ENCODE peak calls at places on chromosomes 1 and 21, in seven cellular contexts. One of them, this sample, is unnamed.
A peak's percentile ranks its signal among the peaks of the same experiment; 100 is the strongest.

GRCh38 chr1:168465942-168466702 is 77.7 kb downstream of the XCL2 start:
- DNase-seq in stimulated activated CD4-positive, alpha-beta T cell treated with anti-CD3 and anti-CD28 coated beads, Interleukin-12 subunit alpha, Interleukin-12 subunit beta, amount 100 ng/mL, for 4 hours: peak; percentile 17
- DNase-seq in LHCN-M2: peak; percentile 88
- DNase-seq in AG04450: peak; percentile 3
- DNase-seq in non-pigmented ciliary epithelial cell: no peak
- DNase-seq in cardiac muscle cell: peak; percentile 78
- DNase-seq in fibroblast of lung: peak; percentile 36
- DNase-seq in this sample: peak; percentile 92

GRCh38 chr1:1544544-1544943 is 4.1 kb upstream of the TMEM240 start:
- DNase-seq in stimulated activated CD4-positive, alpha-beta T cell treated with anti-CD3 and anti-CD28 coated beads, Interleukin-12 subunit alpha, Interleukin-12 subunit beta, amount 100 ng/mL, for 4 hours: no peak
- DNase-seq in LHCN-M2: no peak
- DNase-seq in AG04450: no peak
- DNase-seq in non-pigmented ciliary epithelial cell: no peak
- DNase-seq in cardiac muscle cell: no peak
- DNase-seq in fibroblast of lung: no peak
- DNase-seq in this sample: no peak

GRCh38 chr21:33801424-33802405 is 113.9 kb downstream of the ATP5PO start:
- DNase-seq in stimulated activated CD4-positive, alpha-beta T cell treated with anti-CD3 and anti-CD28 coated beads, Interleukin-12 subunit alpha, Interleukin-12 subunit beta, amount 100 ng/mL, for 4 hours: no peak
- DNase-seq in LHCN-M2: peak; percentile 91
- DNase-seq in AG04450: peak; percentile 23
- DNase-seq in non-pigmented ciliary epithelial cell: peak; percentile 44
- DNase-seq in cardiac muscle cell: peak; percentile 36
- DNase-seq in fibroblast of lung: peak; percentile 43
- DNase-seq in this sample: peak; percentile 89

GRCh38 chr1:66317156-66317543 is 216.8 kb upstream of the SGIP1 start:
- DNase-seq in stimulated activated CD4-positive, alpha-beta T cell treated with anti-CD3 and anti-CD28 coated beads, Interleukin-12 subunit alpha, Interleukin-12 subunit beta, amount 100 ng/mL, for 4 hours: no peak
- DNase-seq in LHCN-M2: no peak
- DNase-seq in AG04450: no peak
- DNase-seq in non-pigmented ciliary epithelial cell: no peak
- DNase-seq in cardiac muscle cell: no peak
- DNase-seq in fibroblast of lung: no peak
- DNase-seq in this sample: no peak

GRCh38 chr1:17007121-17007520 is 4.6 kb downstream of the ATP13A2 start:
- DNase-seq in stimulated activated CD4-positive, alpha-beta T cell treated with anti-CD3 and anti-CD28 coated beads, Interleukin-12 subunit alpha, Interleukin-12 subunit beta, amount 100 ng/mL, for 4 hours: no peak
- DNase-seq in LHCN-M2: no peak
- DNase-seq in AG04450: no peak
- DNase-seq in non-pigmented ciliary epithelial cell: no peak
- DNase-seq in cardiac muscle cell: no peak
- DNase-seq in fibroblast of lung: no peak
- DNase-seq in this sample: no peak

GRCh38 chr1:9186082-9186859 is 48.3 kb upstream of the H6PD start:
- DNase-seq in stimulated activated CD4-positive, alpha-beta T cell treated with anti-CD3 and anti-CD28 coated beads, Interleukin-12 subunit alpha, Interleukin-12 subunit beta, amount 100 ng/mL, for 4 hours: no peak
- DNase-seq in LHCN-M2: no peak
- DNase-seq in AG04450: peak; percentile 53
- DNase-seq in non-pigmented ciliary epithelial cell: no peak
- DNase-seq in cardiac muscle cell: no peak
- DNase-seq in fibroblast of lung: peak; percentile 66
- DNase-seq in this sample: no peak

GRCh38 chr1:114668784-114669561 is 876 bp downstream of the DENND2C start:
- DNase-seq in stimulated activated CD4-positive, alpha-beta T cell treated with anti-CD3 and anti-CD28 coated beads, Interleukin-12 subunit alpha, Interleukin-12 subunit beta, amount 100 ng/mL, for 4 hours: no peak
- DNase-seq in LHCN-M2: peak; percentile 58
- DNase-seq in AG04450: no peak
- DNase-seq in non-pigmented ciliary epithelial cell: no peak
- DNase-seq in cardiac muscle cell: no peak
- DNase-seq in fibroblast of lung: peak; percentile 15
- DNase-seq in this sample: peak; percentile 31

GRCh38 chr1:49597436-49597835 is 426.3 kb downstream of the AGBL4 start:
- DNase-seq in stimulated activated CD4-positive, alpha-beta T cell treated with anti-CD3 and anti-CD28 coated beads, Interleukin-12 subunit alpha, Interleukin-12 subunit beta, amount 100 ng/mL, for 4 hours: no peak
- DNase-seq in LHCN-M2: no peak
- DNase-seq in AG04450: no peak
- DNase-seq in non-pigmented ciliary epithelial cell: no peak
- DNase-seq in cardiac muscle cell: no peak
- DNase-seq in fibroblast of lung: no peak
- DNase-seq in this sample: no peak

GRCh38 chr1:198544265-198544664 is 3.8 kb upstream of the ATP6V1G3 start:
- DNase-seq in stimulated activated CD4-positive, alpha-beta T cell treated with anti-CD3 and anti-CD28 coated beads, Interleukin-12 subunit alpha, Interleukin-12 subunit beta, amount 100 ng/mL, for 4 hours: no peak
- DNase-seq in LHCN-M2: no peak
- DNase-seq in AG04450: no peak
- DNase-seq in non-pigmented ciliary epithelial cell: no peak
- DNase-seq in cardiac muscle cell: no peak
- DNase-seq in fibroblast of lung: no peak
- DNase-seq in this sample: no peak

GRCh38 chr1:87644500-87645245 is 316.0 kb downstream of the LMO4 start:
- DNase-seq in stimulated activated CD4-positive, alpha-beta T cell treated with anti-CD3 and anti-CD28 coated beads, Interleukin-12 subunit alpha, Interleukin-12 subunit beta, amount 100 ng/mL, for 4 hours: no peak
- DNase-seq in LHCN-M2: peak; percentile 55
- DNase-seq in AG04450: no peak
- DNase-seq in non-pigmented ciliary epithelial cell: peak; percentile 22
- DNase-seq in cardiac muscle cell: no peak
- DNase-seq in fibroblast of lung: peak; percentile 42
- DNase-seq in this sample: peak; percentile 65

GRCh38 chr1:72186733-72187307 is 95.5 kb downstream of the NEGR1 start:
- DNase-seq in stimulated activated CD4-positive, alpha-beta T cell treated with anti-CD3 and anti-CD28 coated beads, Interleukin-12 subunit alpha, Interleukin-12 subunit beta, amount 100 ng/mL, for 4 hours: no peak
- DNase-seq in LHCN-M2: peak; percentile 35
- DNase-seq in AG04450: no peak
- DNase-seq in non-pigmented ciliary epithelial cell: no peak
- DNase-seq in cardiac muscle cell: no peak
- DNase-seq in fibroblast of lung: peak; percentile 50
- DNase-seq in this sample: peak; percentile 4

GRCh38 chr1:221440658-221441057 is 301.2 kb downstream of the DUSP10 start:
- DNase-seq in stimulated activated CD4-positive, alpha-beta T cell treated with anti-CD3 and anti-CD28 coated beads, Interleukin-12 subunit alpha, Interleukin-12 subunit beta, amount 100 ng/mL, for 4 hours: no peak
- DNase-seq in LHCN-M2: peak; percentile 62
- DNase-seq in AG04450: no peak
- DNase-seq in non-pigmented ciliary epithelial cell: no peak
- DNase-seq in cardiac muscle cell: peak; percentile 55
- DNase-seq in fibroblast of lung: peak; percentile 62
- DNase-seq in this sample: peak; percentile 60

GRCh38 chr1:209831615-209832014 is 3.8 kb downstream of the UTP25 start:
- DNase-seq in stimulated activated CD4-positive, alpha-beta T cell treated with anti-CD3 and anti-CD28 coated beads, Interleukin-12 subunit alpha, Interleukin-12 subunit beta, amount 100 ng/mL, for 4 hours: no peak
- DNase-seq in LHCN-M2: peak; percentile 71
- DNase-seq in AG04450: no peak
- DNase-seq in non-pigmented ciliary epithelial cell: no peak
- DNase-seq in cardiac muscle cell: no peak
- DNase-seq in fibroblast of lung: peak; percentile 33
- DNase-seq in this sample: no peak

GRCh38 chr1:108199231-108199657 is 899 bp downstream of the SLC25A24 start:
- DNase-seq in stimulated activated CD4-positive, alpha-beta T cell treated with anti-CD3 and anti-CD28 coated beads, Interleukin-12 subunit alpha, Interleukin-12 subunit beta, amount 100 ng/mL, for 4 hours: no peak
- DNase-seq in LHCN-M2: peak; percentile 43
- DNase-seq in AG04450: no peak
- DNase-seq in non-pigmented ciliary epithelial cell: no peak
- DNase-seq in cardiac muscle cell: no peak
- DNase-seq in fibroblast of lung: peak; percentile 48
- DNase-seq in this sample: peak; percentile 63

GRCh38 chr1:11746092-11746491 is 10.2 kb downstream of the AGTRAP start:
- DNase-seq in stimulated activated CD4-positive, alpha-beta T cell treated with anti-CD3 and anti-CD28 coated beads, Interleukin-12 subunit alpha, Interleukin-12 subunit beta, amount 100 ng/mL, for 4 hours: no peak
- DNase-seq in LHCN-M2: peak; percentile 32
- DNase-seq in AG04450: no peak
- DNase-seq in non-pigmented ciliary epithelial cell: no peak
- DNase-seq in cardiac muscle cell: no peak
- DNase-seq in fibroblast of lung: no peak
- DNase-seq in this sample: no peak

GRCh38 chr1:9721606-9722377 is 70.3 kb downstream of the PIK3CD start:
- DNase-seq in stimulated activated CD4-positive, alpha-beta T cell treated with anti-CD3 and anti-CD28 coated beads, Interleukin-12 subunit alpha, Interleukin-12 subunit beta, amount 100 ng/mL, for 4 hours: peak; percentile 78
- DNase-seq in LHCN-M2: no peak
- DNase-seq in AG04450: no peak
- DNase-seq in non-pigmented ciliary epithelial cell: no peak
- DNase-seq in cardiac muscle cell: peak; percentile 58
- DNase-seq in fibroblast of lung: peak; percentile 14
- DNase-seq in this sample: no peak

GRCh38 chr1:82837261-82837660 is 1036.5 kb downstream of the ADGRL2 start:
- DNase-seq in stimulated activated CD4-positive, alpha-beta T cell treated with anti-CD3 and anti-CD28 coated beads, Interleukin-12 subunit alpha, Interleukin-12 subunit beta, amount 100 ng/mL, for 4 hours: no peak
- DNase-seq in LHCN-M2: peak; percentile 3
- DNase-seq in AG04450: no peak
- DNase-seq in non-pigmented ciliary epithelial cell: no peak
- DNase-seq in cardiac muscle cell: no peak
- DNase-seq in fibroblast of lung: peak; percentile 48
- DNase-seq in this sample: no peak

GRCh38 chr1:232533328-232533727 is 96.6 kb downstream of the SIPA1L2 start:
- DNase-seq in stimulated activated CD4-positive, alpha-beta T cell treated with anti-CD3 and anti-CD28 coated beads, Interleukin-12 subunit alpha, Interleukin-12 subunit beta, amount 100 ng/mL, for 4 hours: no peak
- DNase-seq in LHCN-M2: no peak
- DNase-seq in AG04450: no peak
- DNase-seq in non-pigmented ciliary epithelial cell: no peak
- DNase-seq in cardiac muscle cell: no peak
- DNase-seq in fibroblast of lung: no peak
- DNase-seq in this sample: no peak

GRCh38 chr1:15418811-15419515 is 9.3 kb downstream of the EFHD2 start:
- DNase-seq in stimulated activated CD4-positive, alpha-beta T cell treated with anti-CD3 and anti-CD28 coated beads, Interleukin-12 subunit alpha, Interleukin-12 subunit beta, amount 100 ng/mL, for 4 hours: no peak
- DNase-seq in LHCN-M2: no peak
- DNase-seq in AG04450: no peak
- DNase-seq in non-pigmented ciliary epithelial cell: no peak
- DNase-seq in cardiac muscle cell: no peak
- DNase-seq in fibroblast of lung: no peak
- DNase-seq in this sample: peak; percentile 50

GRCh38 chr21:38244407-38244787 is 12.4 kb upstream of the KCNJ15 start:
- DNase-seq in stimulated activated CD4-positive, alpha-beta T cell treated with anti-CD3 and anti-CD28 coated beads, Interleukin-12 subunit alpha, Interleukin-12 subunit beta, amount 100 ng/mL, for 4 hours: no peak
- DNase-seq in LHCN-M2: no peak
- DNase-seq in AG04450: no peak
- DNase-seq in non-pigmented ciliary epithelial cell: no peak
- DNase-seq in cardiac muscle cell: no peak
- DNase-seq in fibroblast of lung: no peak
- DNase-seq in this sample: peak; percentile 75

GRCh38 chr1:63813829-63814277 is 40.0 kb downstream of the ROR1 start:
- DNase-seq in stimulated activated CD4-positive, alpha-beta T cell treated with anti-CD3 and anti-CD28 coated beads, Interleukin-12 subunit alpha, Interleukin-12 subunit beta, amount 100 ng/mL, for 4 hours: no peak
- DNase-seq in LHCN-M2: peak; percentile 76
- DNase-seq in AG04450: no peak
- DNase-seq in non-pigmented ciliary epithelial cell: peak; percentile 38
- DNase-seq in cardiac muscle cell: no peak
- DNase-seq in fibroblast of lung: peak; percentile 64
- DNase-seq in this sample: peak; percentile 76

GRCh38 chr1:243250102-243250501 is 5.0 kb downstream of the CEP170 start:
- DNase-seq in stimulated activated CD4-positive, alpha-beta T cell treated with anti-CD3 and anti-CD28 coated beads, Interleukin-12 subunit alpha, Interleukin-12 subunit beta, amount 100 ng/mL, for 4 hours: no peak
- DNase-seq in LHCN-M2: peak; percentile 49
- DNase-seq in AG04450: no peak
- DNase-seq in non-pigmented ciliary epithelial cell: no peak
- DNase-seq in cardiac muscle cell: no peak
- DNase-seq in fibroblast of lung: no peak
- DNase-seq in this sample: no peak

GRCh38 chr1:68112835-68113243 is 62.4 kb upstream of the DIRAS3 start:
- DNase-seq in stimulated activated CD4-positive, alpha-beta T cell treated with anti-CD3 and anti-CD28 coated beads, Interleukin-12 subunit alpha, Interleukin-12 subunit beta, amount 100 ng/mL, for 4 hours: no peak
- DNase-seq in LHCN-M2: peak; percentile 81
- DNase-seq in AG04450: peak; percentile 58
- DNase-seq in non-pigmented ciliary epithelial cell: peak; percentile 57
- DNase-seq in cardiac muscle cell: no peak
- DNase-seq in fibroblast of lung: peak; percentile 86
- DNase-seq in this sample: peak; percentile 95

GRCh38 chr1:234313171-234313570 is 60.1 kb upstream of the COA6 start:
- DNase-seq in stimulated activated CD4-positive, alpha-beta T cell treated with anti-CD3 and anti-CD28 coated beads, Interleukin-12 subunit alpha, Interleukin-12 subunit beta, amount 100 ng/mL, for 4 hours: no peak
- DNase-seq in LHCN-M2: no peak
- DNase-seq in AG04450: no peak
- DNase-seq in non-pigmented ciliary epithelial cell: no peak
- DNase-seq in cardiac muscle cell: no peak
- DNase-seq in fibroblast of lung: no peak
- DNase-seq in this sample: peak; percentile 32

GRCh38 chr1:1758692-1759455 is 19.4 kb downstream of the NADK start:
- DNase-seq in stimulated activated CD4-positive, alpha-beta T cell treated with anti-CD3 and anti-CD28 coated beads, Interleukin-12 subunit alpha, Interleukin-12 subunit beta, amount 100 ng/mL, for 4 hours: no peak
- DNase-seq in LHCN-M2: no peak
- DNase-seq in AG04450: no peak
- DNase-seq in non-pigmented ciliary epithelial cell: no peak
- DNase-seq in cardiac muscle cell: no peak
- DNase-seq in fibroblast of lung: no peak
- DNase-seq in this sample: no peak

GRCh38 chr21:14482165-14482564 is 64.0 kb downstream of the SAMSN1 start:
- DNase-seq in stimulated activated CD4-positive, alpha-beta T cell treated with anti-CD3 and anti-CD28 coated beads, Interleukin-12 subunit alpha, Interleukin-12 subunit beta, amount 100 ng/mL, for 4 hours: no peak
- DNase-seq in LHCN-M2: no peak
- DNase-seq in AG04450: no peak
- DNase-seq in non-pigmented ciliary epithelial cell: no peak
- DNase-seq in cardiac muscle cell: no peak
- DNase-seq in fibroblast of lung: no peak
- DNase-seq in this sample: no peak

This sample was measured in RPMI7951.